ENCODE peak calls at places on chromosome 17, in five cellular contexts. K is naive thymus-derived CD8-positive, alpha-beta T cell; Z is heart left ventricle; E is cardiac fibroblast; G is GM13977. T is an unnamed sample.

GRCh38 chr17:73663614-73664013 is 19.4 kb upstream of the SDK2 start:
- DNase-seq in G (no peak), K (no peak), Z (no peak), E (no peak), T (no peak)

GRCh38 chr17:17726721-17727060 is 45.4 kb downstream of the RAI1 start:
- DNase-seq in G (no peak), Z (no peak), E (no peak), K (no peak), T (no peak)

GRCh38 chr17:3012926-3013581 is 50.4 kb downstream of the OR1D5 start:
- DNase-seq in E (peak; percentile 67), G (peak; percentile 84), Z (peak; percentile 61), K (peak; percentile 38), T (peak; percentile 56)

GRCh38 chr17:57874434-57875108 is 24.7 kb upstream of the MRPS23 start:
- DNase-seq in K (no peak), G (no peak), E (peak; percentile 88), Z (peak; percentile 91), T (peak; percentile 83)

GRCh38 chr17:7219812-7220592 is at the start of the genes ACADVL and DLG4:
- DNase-seq in E (peak; percentile 85), G (peak; percentile 94), K (peak; percentile 62), Z (peak; percentile 97), T (peak; percentile 96)

GRCh38 chr17:68085751-68086445 is 50.4 kb downstream of the KPNA2 start:
- DNase-seq in G (no peak), Z (no peak), E (no peak), K (no peak), T (no peak)

GRCh38 chr17:42107597-42108576 is 4.6 kb downstream of the DHX58 start:
- DNase-seq in K (peak; percentile 84), E (no peak), G (peak; percentile 98), Z (peak; percentile 80), T (peak; percentile 56)

GRCh38 chr17:43755389-43755875 is 3.2 kb downstream of the SOST start:
- DNase-seq in G (no peak), E (peak; percentile 27), K (no peak), Z (no peak), T (no peak)

GRCh38 chr17:75695141-75695829 is 26.0 kb upstream of the ITGB4 start:
- DNase-seq in G (no peak), Z (no peak), E (peak; percentile 70), K (no peak), T (no peak)

GRCh38 chr17:67506966-67507365 is 129.9 kb downstream of the PITPNC1 start:
- DNase-seq in K (no peak), Z (no peak), E (peak; percentile 80), G (no peak), T (no peak)

GRCh38 chr17:30831257-30831656 is 509 bp upstream of the ATAD5 start:
- DNase-seq in K (no peak), Z (no peak), E (peak; percentile 38), G (peak; percentile 38), T (no peak)

GRCh38 chr17:51121620-51122472 is 1.2 kb upstream of the SPAG9 start:
- DNase-seq in Z (peak; percentile 93), K (peak; percentile 57), G (peak; percentile 70), E (peak; percentile 98), T (peak; percentile 88)

GRCh38 chr17:59185997-59186396 is 23.8 kb upstream of the SMG8 start:
- DNase-seq in K (no peak), G (no peak), E (no peak), Z (no peak), T (no peak)

GRCh38 chr17:39104046-39104445 is 47.4 kb downstream of the PLXDC1 start:
- DNase-seq in E (peak; percentile 15), K (no peak), Z (no peak), G (no peak), T (no peak)

GRCh38 chr17:78355701-78356100 is 4.2 kb downstream of the SOCS3 start:
- DNase-seq in K (no peak), E (no peak), Z (no peak), G (no peak), T (no peak)

GRCh38 chr17:74059471-74059870 is 144.0 kb upstream of the RPL38 start:
- DNase-seq in Z (no peak), E (no peak), K (no peak), G (no peak), T (no peak)

GRCh38 chr17:78412403-78412802 is 34.0 kb downstream of the PGS1 start:
- DNase-seq in K (no peak), Z (no peak), G (peak; percentile 41), E (peak; percentile 29), T (no peak)

GRCh38 chr17:34763727-34764665 is 184.6 kb downstream of the TMEM132E start:
- DNase-seq in E (no peak), K (no peak), G (no peak), Z (no peak), T (no peak)

GRCh38 chr17:19958023-19958422 is 19.6 kb downstream of the AKAP10 start:
- DNase-seq in K (no peak), E (peak; percentile 91), Z (no peak), G (no peak), T (no peak)

GRCh38 chr17:14299261-14300093 is 1.4 kb upstream of the HS3ST3B1 start:
- DNase-seq in Z (peak; percentile 61), E (peak; percentile 58), K (no peak), G (no peak), T (peak; percentile 33)

GRCh38 chr17:56804454-56804853 is 29.3 kb downstream of the C17orf67 start:
- DNase-seq in G (no peak), Z (no peak), K (no peak), E (no peak), T (no peak)

GRCh38 chr17:37107406-37108083 is 158.8 kb downstream of the AATF start:
- DNase-seq in G (no peak), E (no peak), K (no peak), Z (peak; percentile 76), T (peak; percentile 27)